ENCODE peak calls at places on chromosomes 2 and 18, in six cellular contexts. C is trophoblast cell, M is IMR-90, H is H1, A is H9, J is mesenchymal stem cell. U is an unnamed sample.

GRCh38 chr18:79935098-79935480 is 16.4 kb downstream of the SLC66A2 start:
- DNase-seq in C (no peak), M (no peak), H (no peak), A (peak), J (no peak), U (no peak)

GRCh38 chr2:56230171-56230570 is 46.4 kb downstream of the CCDC85A start:
- DNase-seq in C (no peak), M (peak), H (no peak), A (no peak), J (peak), U (no peak)

GRCh38 chr2:154710078-154710477 is 11.6 kb downstream of the KCNJ3 start:
- DNase-seq in C (no peak), M (no peak), H (no peak), A (no peak), J (no peak), U (no peak)

GRCh38 chr2:216023055-216023648 is 9.8 kb upstream of the MREG start:
- DNase-seq in C (peak), M (peak), H (peak), A (peak), J (peak), U (no peak)

GRCh38 chr2:133026536-133027177 is 356.7 kb upstream of the LYPD1 start:
- DNase-seq in C (no peak), M (peak), H (peak), A (peak), J (no peak), U (peak)

GRCh38 chr2:97848347-97848746 is 135.0 kb downstream of the ZAP70 start:
- DNase-seq in C (no peak), M (no peak), H (no peak), A (no peak), J (no peak), U (no peak)

GRCh38 chr18:38076346-38077053 is 510.9 kb upstream of the CELF4 start:
- DNase-seq in C (no peak), M (no peak), H (no peak), A (no peak), J (no peak), U (no peak)

GRCh38 chr2:224722777-224723176 is 6.6 kb upstream of the CCDC195 start:
- DNase-seq in C (peak), M (no peak), H (no peak), A (no peak), J (no peak), U (no peak)

GRCh38 chr2:112275314-112275886 is at the start of gene ZC3H6:
- DNase-seq in C (peak), M (peak), H (peak), A (peak), J (peak), U (peak)
- H3K18ac ChIP-seq in C (peak), M (peak), H (peak), A (peak), J (peak), U (peak)

DNA sequence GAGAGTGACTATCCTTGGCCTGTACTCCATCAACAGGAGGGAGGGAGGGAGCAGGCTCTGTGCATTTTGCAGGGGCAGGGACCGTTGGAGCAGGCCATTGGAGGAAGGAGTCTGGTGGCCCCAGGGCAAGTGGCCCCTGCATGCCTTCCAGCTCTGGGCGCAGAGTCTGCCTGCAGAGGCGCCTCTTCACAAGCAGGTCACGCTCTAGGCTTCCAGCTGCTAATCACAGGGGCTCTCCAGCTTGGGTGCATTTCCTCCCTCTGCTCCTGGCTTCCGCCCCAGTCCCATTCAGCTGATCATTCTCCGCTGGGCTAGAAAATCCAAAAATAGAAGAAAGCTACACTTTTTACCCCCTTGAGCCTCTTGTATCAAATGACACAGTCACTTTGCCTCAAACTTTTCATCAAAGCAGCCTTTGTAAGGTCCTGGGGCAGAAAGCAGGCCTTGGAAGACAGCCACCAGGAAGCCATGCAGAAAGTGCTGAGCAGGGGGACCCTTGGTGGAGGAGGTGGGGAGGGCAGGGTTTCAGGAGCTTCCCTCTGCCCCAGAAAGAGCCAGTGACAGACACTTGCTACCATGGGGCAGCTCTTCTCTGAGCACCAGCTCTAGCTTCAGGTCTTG is 11.3 kb downstream of the TMEM247 start:
- DNase-seq in C (no peak), M (peak), H (no peak), A (peak), J (no peak), U (no peak)
- H2AFZ ChIP-seq in C (no peak), M (peak), H (no peak), A (no peak), J (no peak), U (no peak)

DNA sequence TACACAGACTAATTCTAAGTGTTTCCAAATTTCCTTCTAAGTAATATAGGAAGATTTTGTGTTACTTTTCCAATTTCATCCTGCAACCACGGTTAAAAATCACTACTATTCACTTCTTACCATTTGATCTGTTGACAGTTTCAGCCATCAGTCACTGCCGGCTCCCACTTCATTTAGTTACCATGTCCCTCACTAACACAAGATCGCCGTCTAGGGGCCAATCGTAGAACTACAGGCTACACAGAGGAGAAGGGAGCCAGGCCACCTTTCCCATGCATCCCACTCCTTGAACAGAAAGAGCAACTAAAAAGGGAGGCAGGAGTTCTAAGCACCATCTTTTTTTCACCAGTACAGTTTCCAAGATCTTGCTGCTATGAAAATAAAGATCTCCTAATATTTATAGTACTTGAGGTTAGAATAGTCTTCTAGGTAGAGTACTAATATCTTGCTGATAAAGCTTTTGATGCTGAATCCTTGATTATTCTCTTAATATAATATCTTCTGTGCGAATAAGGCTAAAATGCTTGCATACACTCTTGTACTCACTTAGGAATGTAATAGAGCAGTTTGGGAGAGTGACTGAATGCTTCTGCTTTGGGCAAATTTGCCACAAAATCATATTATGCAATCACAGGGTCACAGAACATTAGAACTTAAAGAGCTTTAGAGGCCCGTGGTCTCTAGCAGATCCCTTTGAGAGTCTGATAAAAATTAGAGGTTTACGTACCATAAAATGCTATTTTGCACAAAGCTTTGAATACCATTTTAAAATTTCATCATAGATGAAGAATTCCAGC is 39.5 kb upstream of the CYP1B1 start:
- DNase-seq in C (peak), M (peak), H (peak), A (peak), J (peak), U (peak)
- H3K18ac ChIP-seq in C (no peak), M (no peak), H (no peak), A (no peak), J (no peak), U (no peak)

GRCh38 chr2:170456914-170457313 is 258.2 kb upstream of the SP5 start:
- DNase-seq in C (peak), M (no peak), H (no peak), A (no peak), J (peak), U (no peak)

GRCh38 chr2:170457742-170458141 is 257.4 kb upstream of the SP5 start:
- DNase-seq in C (no peak), M (no peak), H (no peak), A (no peak), J (no peak), U (no peak)

GRCh38 chr2:170449034-170449433 is 266.1 kb upstream of the SP5 start:
- DNase-seq in C (peak), M (no peak), H (no peak), A (no peak), J (no peak), U (no peak)

GRCh38 chr2:170455617-170456426 is 259.3 kb upstream of the SP5 start:
- DNase-seq in C (peak), M (no peak), H (no peak), A (no peak), J (peak), U (no peak)

GRCh38 chr2:170454471-170455372 is 260.4 kb upstream of the SP5 start:
- DNase-seq in C (peak), M (no peak), H (no peak), A (no peak), J (no peak), U (no peak)
- H2AFZ ChIP-seq in C (no peak), M (no peak), H (no peak), A (no peak), J (no peak), U (no peak)